ENCODE peak calls at places on chromosomes 13 and 19, in ten cellular contexts. One of them, this sample, is unnamed.

GRCh38 chr19:13804830-13805683 is 9.8 kb downstream of the ZSWIM4 start:
- DNase-seq in cardiac fibroblast: no peak
- DNase-seq in A549: no peak
- DNase-seq in GM12865: no peak
- DNase-seq in gastrocnemius medialis: no peak
- DNase-seq in spleen: peak
- DNase-seq in kidney: no peak
- DNase-seq in RWPE1: no peak
- DNase-seq in fibroblast of lung: no peak
- DNase-seq in esophagus squamous epithelium: no peak
- DNase-seq in this sample: peak

GRCh38 chr19:588093-588742 is 1.5 kb upstream of the HCN2 start:
- DNase-seq in gastrocnemius medialis: no peak
- DNase-seq in fibroblast of lung: peak
- DNase-seq in RWPE1: no peak
- DNase-seq in esophagus squamous epithelium: no peak
- DNase-seq in spleen: no peak
- DNase-seq in kidney: peak
- DNase-seq in cardiac fibroblast: peak
- DNase-seq in A549: no peak
- DNase-seq in GM12865: peak
- DNase-seq in this sample: peak

GRCh38 chr19:18645035-18645511 is 8.2 kb downstream of the KLHL26 start:
- DNase-seq in RWPE1: no peak
- DNase-seq in cardiac fibroblast: no peak
- DNase-seq in gastrocnemius medialis: no peak
- DNase-seq in esophagus squamous epithelium: no peak
- DNase-seq in kidney: peak
- DNase-seq in spleen: no peak
- DNase-seq in A549: no peak
- DNase-seq in fibroblast of lung: no peak
- DNase-seq in GM12865: no peak
- DNase-seq in this sample: no peak

GRCh38 chr13:80141114-80141849 is 199.6 kb downstream of the SPRY2 start:
- DNase-seq in kidney: no peak
- DNase-seq in gastrocnemius medialis: no peak
- DNase-seq in cardiac fibroblast: peak
- DNase-seq in fibroblast of lung: peak
- DNase-seq in spleen: no peak
- DNase-seq in RWPE1: no peak
- DNase-seq in A549: no peak
- DNase-seq in esophagus squamous epithelium: no peak
- DNase-seq in GM12865: no peak
- DNase-seq in this sample: no peak

GRCh38 chr19:54266133-54266532 is 9.1 kb upstream of the LILRB5 start:
- DNase-seq in gastrocnemius medialis: no peak
- DNase-seq in cardiac fibroblast: peak
- DNase-seq in esophagus squamous epithelium: no peak
- DNase-seq in spleen: peak
- DNase-seq in fibroblast of lung: peak
- DNase-seq in A549: peak
- DNase-seq in GM12865: peak
- DNase-seq in kidney: no peak
- DNase-seq in RWPE1: peak
- DNase-seq in this sample: peak

GRCh38 chr19:19261350-19262189 is 11.5 kb downstream of the TM6SF2 start:
- DNase-seq in GM12865: no peak
- DNase-seq in fibroblast of lung: no peak
- DNase-seq in gastrocnemius medialis: no peak
- DNase-seq in spleen: no peak
- DNase-seq in cardiac fibroblast: no peak
- DNase-seq in RWPE1: no peak
- DNase-seq in A549: no peak
- DNase-seq in kidney: no peak
- DNase-seq in esophagus squamous epithelium: no peak
- DNase-seq in this sample: peak

GRCh38 chr19:4732680-4733114 is 9.1 kb upstream of the DPP9 start:
- DNase-seq in spleen: no peak
- DNase-seq in gastrocnemius medialis: no peak
- DNase-seq in cardiac fibroblast: peak
- DNase-seq in fibroblast of lung: peak
- DNase-seq in kidney: no peak
- DNase-seq in RWPE1: peak
- DNase-seq in GM12865: peak
- DNase-seq in esophagus squamous epithelium: no peak
- DNase-seq in A549: peak
- DNase-seq in this sample: peak

GRCh38 chr13:112961457-112962369 is 7.3 kb upstream of the MCF2L start:
- DNase-seq in cardiac fibroblast: no peak
- DNase-seq in spleen: peak
- DNase-seq in esophagus squamous epithelium: no peak
- DNase-seq in fibroblast of lung: no peak
- DNase-seq in A549: no peak
- DNase-seq in RWPE1: no peak
- DNase-seq in kidney: no peak
- DNase-seq in gastrocnemius medialis: no peak
- DNase-seq in GM12865: no peak
- DNase-seq in this sample: no peak

GRCh38 chr13:33743438-33744368 is 74.2 kb upstream of the RFC3 start:
- DNase-seq in gastrocnemius medialis: no peak
- DNase-seq in A549: no peak
- DNase-seq in fibroblast of lung: no peak
- DNase-seq in esophagus squamous epithelium: no peak
- DNase-seq in GM12865: peak
- DNase-seq in RWPE1: no peak
- DNase-seq in spleen: no peak
- DNase-seq in kidney: no peak
- DNase-seq in cardiac fibroblast: peak
- DNase-seq in this sample: peak

GRCh38 chr19:1655131-1655981 is 2.9 kb upstream of the TCF3 start:
- DNase-seq in kidney: peak
- DNase-seq in fibroblast of lung: no peak
- DNase-seq in gastrocnemius medialis: no peak
- DNase-seq in esophagus squamous epithelium: no peak
- DNase-seq in A549: no peak
- DNase-seq in cardiac fibroblast: no peak
- DNase-seq in RWPE1: no peak
- DNase-seq in spleen: peak
- DNase-seq in GM12865: no peak
- DNase-seq in this sample: no peak

GRCh38 chr13:28636078-28636477 is 22.9 kb upstream of the POMP start:
- DNase-seq in A549: no peak
- DNase-seq in gastrocnemius medialis: no peak
- DNase-seq in cardiac fibroblast: peak
- DNase-seq in spleen: no peak
- DNase-seq in kidney: no peak
- DNase-seq in GM12865: no peak
- DNase-seq in RWPE1: no peak
- DNase-seq in esophagus squamous epithelium: no peak
- DNase-seq in fibroblast of lung: peak
- DNase-seq in this sample: no peak

GRCh38 chr13:110830800-110831371 is 84.0 kb downstream of the ANKRD10 start:
- DNase-seq in kidney: no peak
- DNase-seq in RWPE1: no peak
- DNase-seq in fibroblast of lung: no peak
- DNase-seq in spleen: no peak
- DNase-seq in cardiac fibroblast: no peak
- DNase-seq in esophagus squamous epithelium: no peak
- DNase-seq in GM12865: no peak
- DNase-seq in gastrocnemius medialis: no peak
- DNase-seq in A549: no peak
- DNase-seq in this sample: no peak

GRCh38 chr19:57559008-57559403 is 657 bp downstream of the ZNF550 start:
- DNase-seq in A549: peak
- DNase-seq in gastrocnemius medialis: no peak
- DNase-seq in kidney: peak
- DNase-seq in GM12865: peak
- DNase-seq in esophagus squamous epithelium: no peak
- DNase-seq in cardiac fibroblast: peak
- DNase-seq in RWPE1: peak
- DNase-seq in fibroblast of lung: no peak
- DNase-seq in spleen: peak
- DNase-seq in this sample: peak

GRCh38 chr19:58366576-58367430 is 4.3 kb upstream of the ZNF497 start:
- DNase-seq in A549: no peak
- DNase-seq in gastrocnemius medialis: no peak
- DNase-seq in fibroblast of lung: no peak
- DNase-seq in esophagus squamous epithelium: no peak
- DNase-seq in GM12865: no peak
- DNase-seq in RWPE1: no peak
- DNase-seq in cardiac fibroblast: no peak
- DNase-seq in kidney: no peak
- DNase-seq in spleen: no peak
- DNase-seq in this sample: no peak

GRCh38 chr13:20609145-20609544 is 42.2 kb downstream of the IFT88 start:
- DNase-seq in spleen: no peak
- DNase-seq in kidney: no peak
- DNase-seq in GM12865: no peak
- DNase-seq in fibroblast of lung: peak
- DNase-seq in RWPE1: no peak
- DNase-seq in gastrocnemius medialis: no peak
- DNase-seq in esophagus squamous epithelium: no peak
- DNase-seq in cardiac fibroblast: peak
- DNase-seq in A549: no peak
- DNase-seq in this sample: no peak

GRCh38 chr13:91046715-91047327 is 300.7 kb upstream of the MIR17HG start:
- DNase-seq in cardiac fibroblast: no peak
- DNase-seq in kidney: no peak
- DNase-seq in A549: no peak
- DNase-seq in gastrocnemius medialis: no peak
- DNase-seq in esophagus squamous epithelium: no peak
- DNase-seq in fibroblast of lung: peak
- DNase-seq in spleen: no peak
- DNase-seq in GM12865: no peak
- DNase-seq in RWPE1: no peak
- DNase-seq in this sample: no peak

GRCh38 chr13:91042870-91043269 is 304.6 kb upstream of the MIR17HG start:
- DNase-seq in fibroblast of lung: no peak
- DNase-seq in cardiac fibroblast: no peak
- DNase-seq in esophagus squamous epithelium: no peak
- DNase-seq in spleen: no peak
- DNase-seq in gastrocnemius medialis: no peak
- DNase-seq in A549: no peak
- DNase-seq in kidney: no peak
- DNase-seq in GM12865: no peak
- DNase-seq in RWPE1: no peak
- DNase-seq in this sample: no peak

GRCh38 chr13:91045351-91046034 is 302.0 kb upstream of the MIR17HG start:
- DNase-seq in cardiac fibroblast: no peak
- DNase-seq in A549: peak
- DNase-seq in gastrocnemius medialis: no peak
- DNase-seq in RWPE1: no peak
- DNase-seq in esophagus squamous epithelium: no peak
- DNase-seq in kidney: no peak
- DNase-seq in spleen: no peak
- DNase-seq in GM12865: peak
- DNase-seq in fibroblast of lung: peak
- DNase-seq in this sample: no peak
- TF ChIP-seq CTCF in cardiac fibroblast: no peak
- TF ChIP-seq CTCF in A549: peak
- TF ChIP-seq CTCF in gastrocnemius medialis: no peak
- TF ChIP-seq CTCF in RWPE1: peak
- TF ChIP-seq CTCF in esophagus squamous epithelium: no peak
- TF ChIP-seq CTCF in kidney: peak
- TF ChIP-seq CTCF in spleen: no peak
- TF ChIP-seq CTCF in GM12865: peak
- TF ChIP-seq CTCF in fibroblast of lung: no peak
- TF ChIP-seq CTCF in this sample: no peak

DNA sequence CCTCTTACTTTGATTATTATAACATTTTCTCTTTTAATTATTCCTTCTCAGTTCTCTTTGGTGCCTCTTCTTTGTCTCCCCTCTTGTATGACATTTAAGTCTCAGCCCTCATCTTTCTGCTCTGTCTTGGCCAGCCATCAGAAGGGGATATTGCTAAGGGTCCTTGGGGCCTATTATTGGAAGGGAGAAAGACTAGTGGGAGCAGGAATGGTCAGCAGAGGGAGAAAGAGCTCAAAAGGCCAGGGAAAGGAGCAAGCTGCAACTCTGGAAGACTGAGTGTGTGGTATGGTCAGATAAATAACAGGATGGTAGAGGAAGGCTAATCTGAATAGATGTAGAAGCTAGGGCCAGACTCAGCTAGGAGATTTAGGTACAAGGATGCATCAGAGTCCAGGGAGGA is 336.9 kb downstream of the TDRD3 start:
- DNase-seq in cardiac fibroblast: no peak
- DNase-seq in gastrocnemius medialis: no peak
- DNase-seq in spleen: no peak
- DNase-seq in GM12865: no peak
- DNase-seq in fibroblast of lung: no peak
- DNase-seq in RWPE1: no peak
- DNase-seq in A549: no peak
- DNase-seq in kidney: no peak
- DNase-seq in esophagus squamous epithelium: no peak
- DNase-seq in this sample: no peak
- TF ChIP-seq CTCF in cardiac fibroblast: no peak
- TF ChIP-seq CTCF in gastrocnemius medialis: no peak
- TF ChIP-seq CTCF in spleen: no peak
- TF ChIP-seq CTCF in GM12865: no peak
- TF ChIP-seq CTCF in fibroblast of lung: no peak
- TF ChIP-seq CTCF in RWPE1: no peak
- TF ChIP-seq CTCF in A549: no peak
- TF ChIP-seq CTCF in kidney: no peak
- TF ChIP-seq CTCF in esophagus squamous epithelium: no peak
- TF ChIP-seq CTCF in this sample: no peak

GRCh38 chr13:101576977-101577376 is 124.5 kb downstream of the ITGBL1 start:
- DNase-seq in esophagus squamous epithelium: no peak
- DNase-seq in spleen: no peak
- DNase-seq in GM12865: no peak
- DNase-seq in kidney: no peak
- DNase-seq in gastrocnemius medialis: no peak
- DNase-seq in cardiac fibroblast: no peak
- DNase-seq in fibroblast of lung: no peak
- DNase-seq in A549: no peak
- DNase-seq in RWPE1: no peak
- DNase-seq in this sample: no peak
- TF ChIP-seq CTCF in esophagus squamous epithelium: no peak
- TF ChIP-seq CTCF in spleen: no peak
- TF ChIP-seq CTCF in GM12865: no peak
- TF ChIP-seq CTCF in kidney: no peak
- TF ChIP-seq CTCF in gastrocnemius medialis: no peak
- TF ChIP-seq CTCF in cardiac fibroblast: no peak
- TF ChIP-seq CTCF in fibroblast of lung: no peak
- TF ChIP-seq CTCF in A549: no peak
- TF ChIP-seq CTCF in RWPE1: no peak
- TF ChIP-seq CTCF in this sample: no peak

GRCh38 chr19:42697884-42698283 is 42.4 kb downstream of the PSG3 start:
- DNase-seq in A549: no peak
- DNase-seq in GM12865: no peak
- DNase-seq in spleen: no peak
- DNase-seq in esophagus squamous epithelium: no peak
- DNase-seq in cardiac fibroblast: no peak
- DNase-seq in RWPE1: no peak
- DNase-seq in kidney: no peak
- DNase-seq in gastrocnemius medialis: no peak
- DNase-seq in fibroblast of lung: no peak
- DNase-seq in this sample: no peak

GRCh38 chr19:42695811-42696503 is 44.3 kb downstream of the PSG3 start:
- DNase-seq in RWPE1: no peak
- DNase-seq in GM12865: no peak
- DNase-seq in kidney: no peak
- DNase-seq in cardiac fibroblast: no peak
- DNase-seq in A549: no peak
- DNase-seq in gastrocnemius medialis: no peak
- DNase-seq in spleen: no peak
- DNase-seq in fibroblast of lung: no peak
- DNase-seq in esophagus squamous epithelium: no peak
- DNase-seq in this sample: no peak

GRCh38 chr19:42693760-42694350 is 46.4 kb downstream of the PSG3 start:
- DNase-seq in cardiac fibroblast: peak
- DNase-seq in RWPE1: peak
- DNase-seq in kidney: no peak
- DNase-seq in gastrocnemius medialis: no peak
- DNase-seq in esophagus squamous epithelium: no peak
- DNase-seq in A549: peak
- DNase-seq in fibroblast of lung: peak
- DNase-seq in spleen: no peak
- DNase-seq in GM12865: peak
- DNase-seq in this sample: peak
- TF ChIP-seq CTCF in cardiac fibroblast: peak
- TF ChIP-seq CTCF in RWPE1: peak
- TF ChIP-seq CTCF in kidney: no peak
- TF ChIP-seq CTCF in gastrocnemius medialis: no peak
- TF ChIP-seq CTCF in esophagus squamous epithelium: peak
- TF ChIP-seq CTCF in A549: peak
- TF ChIP-seq CTCF in fibroblast of lung: peak
- TF ChIP-seq CTCF in spleen: no peak
- TF ChIP-seq CTCF in GM12865: peak
- TF ChIP-seq CTCF in this sample: peak

This sample was measured in activated CD8-positive, alpha-beta T cell treated with anti-CD3 and anti-CD28 coated beads for 36 hours.